ENCODE peak calls at places on chromosome 6, in six cellular contexts. E is fibroblast of the conjunctiva; H is ELF-1; N is pancreas; Q is LoVo; X is CD8-positive, alpha-beta T cell. G is an unnamed sample.
A peak's percentile ranks its signal among the peaks of the same experiment; 100 is the strongest.

GRCh38 chr6:40344566-40345185 is 242.5 kb downstream of the LRFN2 start:
- DNase-seq in E (no peak), H (no peak), N (no peak), Q (no peak), X (no peak), G (no peak)

GRCh38 chr6:146950351-146950835 is 253.8 kb upstream of the STXBP5 start:
- DNase-seq in X (no peak), E (no peak), N (no peak), H (no peak), Q (no peak), G (no peak)

GRCh38 chr6:16973071-16973470 is 128.8 kb upstream of the STMND1 start:
- DNase-seq in Q (no peak), N (no peak), X (no peak), E (no peak), H (no peak), G (no peak)

GRCh38 chr6:142469220-142469619 is 167.4 kb downstream of the ADGRG6 start:
- DNase-seq in Q (no peak), N (no peak), X (no peak), H (no peak), E (no peak), G (no peak)

GRCh38 chr6:36924131-36924530 is 30.4 kb upstream of the PI16 start:
- DNase-seq in H (peak; percentile 14), X (no peak), Q (no peak), E (no peak), N (no peak), G (no peak)

GRCh38 chr6:88480822-88481221 is 314.7 kb upstream of the CNR1 start:
- DNase-seq in N (no peak), Q (no peak), X (no peak), E (no peak), H (no peak), G (no peak)

GRCh38 chr6:111995409-111995808 is 58.5 kb upstream of the CCN6 start:
- DNase-seq in N (no peak), E (peak; percentile 28), Q (no peak), H (no peak), X (no peak), G (no peak)

GRCh38 chr6:122995930-122996796 is at the start of gene CLVS2:
- DNase-seq in Q (no peak), N (no peak), X (no peak), E (no peak), H (peak; percentile 89), G (no peak)

GRCh38 chr6:46914279-46914810 is 7.4 kb downstream of the ADGRF5 start:
- DNase-seq in X (no peak), Q (peak; percentile 3), N (no peak), E (no peak), H (no peak), G (no peak)